ENCODE peak calls at places on chromosomes 2 and 18, in six cellular contexts. V is right lobe of liver, D is H1, T is uterus, Q is testis, P is body of pancreas. X is an unnamed sample.

GRCh38 chr2:73283545-73284295 is 558 bp downstream of the FBXO41 start:
- DNase-seq in Q (no peak), V (no peak), D (no peak), P (no peak), T (no peak), X (no peak)

GRCh38 chr18:69648486-69648885 is 247.8 kb downstream of the DOK6 start:
- DNase-seq in D (no peak), T (no peak), Q (no peak), P (peak; percentile 25), V (no peak), X (no peak)

GRCh38 chr2:181742908-181743722 is 62.8 kb upstream of the NEUROD1 start:
- DNase-seq in D (no peak), V (peak; percentile 46), Q (peak; percentile 71), P (peak; percentile 68), T (peak; percentile 24), X (peak; percentile 64)

GRCh38 chr18:57803119-57803969 is at the start of gene ATP8B1:
- DNase-seq in P (peak; percentile 98), T (peak; percentile 79), D (peak; percentile 56), V (peak; percentile 97), Q (peak; percentile 29), X (no peak)

GRCh38 chr2:188664391-188664790 is 309.8 kb upstream of the COL3A1 start:
- DNase-seq in V (no peak), D (no peak), P (no peak), T (peak; percentile 19), Q (no peak), X (no peak)

GRCh38 chr2:167939513-167940360 is 307.7 kb downstream of the STK39 start:
- DNase-seq in D (no peak), Q (no peak), T (no peak), P (no peak), V (no peak), X (no peak)

GRCh38 chr2:70946832-70947442 is 11.2 kb downstream of the ATP6V1B1 start:
- DNase-seq in T (peak; percentile 36), P (peak; percentile 67), Q (peak; percentile 70), V (peak; percentile 48), D (no peak), X (peak; percentile 57)

GRCh38 chr18:79715280-79715679 is 35.7 kb downstream of the CTDP1 start:
- DNase-seq in V (no peak), P (no peak), T (no peak), Q (no peak), D (no peak), X (no peak)

GRCh38 chr18:62655520-62656219 is 59.7 kb upstream of the PHLPP1 start:
- DNase-seq in T (no peak), D (no peak), V (no peak), P (no peak), Q (no peak), X (no peak)

GRCh38 chr2:235238537-235238936 is 255.3 kb upstream of the AGAP1 start:
- DNase-seq in P (peak; percentile 10), T (peak; percentile 46), Q (no peak), D (no peak), V (no peak), X (peak; percentile 22)

GRCh38 chr2:231886071-231886681 is 40.0 kb downstream of the NPPC start:
- DNase-seq in Q (no peak), T (no peak), D (no peak), P (no peak), V (no peak), X (no peak)

GRCh38 chr2:155308367-155309009 is 610.0 kb downstream of the KCNJ3 start:
- DNase-seq in D (no peak), T (no peak), V (no peak), P (no peak), Q (no peak), X (no peak)

GRCh38 chr2:127479866-127480743 is 46.2 kb downstream of the IWS1 start:
- DNase-seq in Q (no peak), V (no peak), P (no peak), T (no peak), D (no peak), X (no peak)

GRCh38 chr2:173075781-173076556 is at the start of gene MAP3K20:
- DNase-seq in V (peak; percentile 85), P (peak; percentile 73), Q (peak; percentile 84), D (no peak), T (peak; percentile 83), X (peak; percentile 62)

GRCh38 chr2:18516112-18516511 is 44.3 kb downstream of the RDH14 start:
- DNase-seq in D (no peak), T (no peak), V (no peak), Q (no peak), P (no peak), X (no peak)

GRCh38 chr2:197929008-197929885 is 124.9 kb downstream of the PLCL1 start:
- DNase-seq in V (no peak), P (no peak), D (no peak), Q (no peak), T (no peak), X (no peak)

GRCh38 chr18:10860937-10861336 is 288.4 kb downstream of the PIEZO2 start:
- DNase-seq in D (no peak), T (no peak), V (no peak), Q (peak; percentile 29), P (no peak), X (no peak)

GRCh38 chr2:219477815-219478214 is 20.9 kb upstream of the GMPPA start:
- DNase-seq in T (no peak), P (no peak), D (no peak), V (no peak), Q (no peak), X (no peak)

GRCh38 chr2:219478916-219479315 is 19.8 kb upstream of the GMPPA start:
- DNase-seq in P (no peak), D (no peak), T (no peak), V (no peak), Q (no peak), X (no peak)

GRCh38 chr2:219475697-219476604 is 22.7 kb upstream of the GMPPA start:
- DNase-seq in P (peak; percentile 79), Q (peak; percentile 85), T (peak; percentile 79), D (no peak), V (peak; percentile 76), X (peak; percentile 52)

GRCh38 chr2:219475278-219475677 is 23.4 kb upstream of the GMPPA start:
- DNase-seq in T (no peak), V (no peak), D (no peak), P (no peak), Q (no peak), X (no peak)

GRCh38 chr2:219476605-219477578 is 21.8 kb upstream of the GMPPA start:
- DNase-seq in T (peak; percentile 62), Q (no peak), V (no peak), P (no peak), D (no peak), X (no peak)
- H3K4me3 ChIP-seq in T (no peak overlapping the region), Q (no peak overlapping the region), V (no peak overlapping the region), P (no peak overlapping the region), D (peak overlapping the region; percentile 29), X (no peak overlapping the region)

GRCh38 chr18:49562481-49563129 is 748 bp downstream of the LIPG start:
- DNase-seq in T (no peak), V (no peak), P (no peak), Q (peak; percentile 59), D (no peak), X (no peak)

GRCh38 chr18:49563130-49563540 is 1.3 kb downstream of the LIPG start:
- DNase-seq in T (no peak), Q (peak; percentile 23), P (no peak), D (no peak), V (no peak), X (no peak)

GRCh38 chr18:49561127-49561376 is 805 bp upstream of the LIPG start:
- DNase-seq in P (no peak), Q (peak; percentile 36), T (no peak), V (no peak), D (no peak), X (no peak)

GRCh38 chr18:49560277-49561126 is 1.4 kb upstream of the LIPG start:
- DNase-seq in Q (peak; percentile 49), D (no peak), P (peak; percentile 48), V (peak; percentile 70), T (no peak), X (no peak)

GRCh38 chr18:49561377-49562193 is at the start of gene LIPG:
- DNase-seq in D (peak; percentile 53), P (peak; percentile 59), V (peak; percentile 90), T (no peak), Q (peak; percentile 85), X (no peak)
- TF ChIP-seq POLR2A in D (peak; percentile 89), P (peak; percentile 35), V (peak; percentile 95), T (no peak), Q (no peak), X (no peak)

GRCh38 chr2:230770804-230771203 is 58.2 kb downstream of the CAB39 start:
- DNase-seq in Q (no peak), V (no peak), P (no peak), T (no peak), D (no peak), X (no peak)

GRCh38 chr2:230761704-230762103 is 49.1 kb downstream of the CAB39 start:
- DNase-seq in V (no peak), Q (no peak), P (no peak), D (no peak), T (no peak), X (no peak)

GRCh38 chr2:230762317-230762896 is 49.8 kb downstream of the CAB39 start:
- DNase-seq in V (no peak), D (peak; percentile 10), P (no peak), T (no peak), Q (no peak), X (no peak)

GRCh38 chr2:230767862-230768388 is 55.3 kb downstream of the CAB39 start:
- DNase-seq in Q (no peak), D (no peak), T (no peak), P (no peak), V (no peak), X (no peak)

DNA sequence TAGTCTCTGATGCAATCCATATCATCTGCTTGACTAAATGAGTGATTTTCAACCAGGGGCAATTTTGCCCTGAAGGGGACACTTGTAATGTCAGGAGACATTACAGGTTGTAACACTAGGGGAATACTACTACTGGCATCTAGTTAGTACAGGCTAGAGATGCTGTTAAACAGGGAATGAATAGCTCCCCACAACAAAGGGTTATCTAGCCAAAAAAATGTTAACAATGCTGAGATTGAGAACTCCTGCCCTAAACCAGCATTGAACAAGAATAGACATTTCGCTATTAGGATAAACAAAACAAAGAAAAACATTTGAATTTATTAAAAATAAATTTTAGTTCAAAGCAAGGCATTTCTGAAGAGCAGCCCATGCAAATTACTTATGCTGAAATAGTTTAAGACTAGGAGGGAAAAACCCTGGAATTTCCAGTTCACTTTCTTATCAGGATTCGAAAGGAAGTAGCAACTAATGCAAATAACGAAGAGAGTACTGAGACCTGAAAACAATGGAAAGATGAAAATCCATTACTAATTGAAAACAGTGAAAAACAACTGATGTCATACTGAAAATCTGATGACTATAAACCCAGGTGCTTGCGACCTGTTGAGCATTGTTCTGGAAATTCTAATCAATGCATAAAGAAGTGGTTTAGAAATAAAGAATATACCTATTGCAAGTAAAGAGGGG is 53.1 kb downstream of the CAB39 start:
- DNase-seq in V (no peak), P (no peak), Q (no peak), D (no peak), T (no peak), X (no peak)
- H3K4me3 ChIP-seq in V (no peak overlapping the region), P (no peak overlapping the region), Q (no peak overlapping the region), D (no peak overlapping the region), T (no peak overlapping the region), X (no peak overlapping the region)

GRCh38 chr2:240564571-240565266 is 3.6 kb upstream of the RNPEPL1 start:
- DNase-seq in T (no peak), D (no peak), Q (peak; percentile 12), P (no peak), V (peak; percentile 35), X (no peak)
- TF ChIP-seq POLR2A in T (no peak), D (no peak), Q (no peak), P (no peak), V (no peak), X (no peak)

X was measured in tibial nerve.